ENCODE peak calls at places on chromosomes 12 and 14, in five cellular contexts. G, C, R, L and J are unnamed samples.
A peak's percentile ranks its signal among the peaks of the same experiment; 100 is the strongest.

GRCh38 chr12:5154091-5154490 is 110.4 kb downstream of the KCNA5 start:
- DNase-seq in C (no peak), G (no peak), L (no peak), R (no peak), J (peak; percentile 25)

GRCh38 chr12:1502441-1502785 is 92.0 kb downstream of the FBXL14 start:
- DNase-seq in R (no peak), G (no peak), L (no peak), C (no peak), J (no peak)

GRCh38 chr12:113766880-113767878 is 198.9 kb downstream of the RBM19 start:
- DNase-seq in L (no peak), R (no peak), C (no peak), G (peak; percentile 64), J (no peak)

GRCh38 chr14:31326111-31326510 is 94.2 kb downstream of the HEATR5A start:
- DNase-seq in L (no peak), R (no peak), G (no peak), C (no peak), J (no peak)

GRCh38 chr14:99524804-99525698 is 43.8 kb downstream of the CCNK start:
- DNase-seq in R (no peak), C (no peak), L (no peak), G (no peak), J (peak; percentile 57)

GRCh38 chr12:30706476-30706875 is 10.8 kb upstream of the IPO8 start:
- DNase-seq in R (no peak), L (no peak), G (no peak), C (no peak), J (no peak)

GRCh38 chr12:47249082-47249481 is 169.3 kb upstream of the AMIGO2 start:
- DNase-seq in C (no peak), R (no peak), G (no peak), L (no peak), J (no peak)

GRCh38 chr12:16349132-16349463 is 1.7 kb downstream of the MGST1 start:
- DNase-seq in C (no peak), L (peak; percentile 21), G (no peak), R (no peak), J (no peak)

GRCh38 chr12:132284071-132284492 is 45.3 kb downstream of the GALNT9 start:
- DNase-seq in L (no peak), G (no peak), C (no peak), R (no peak), J (no peak)

GRCh38 chr12:62998454-62998853 is 63.5 kb upstream of the PPM1H start:
- DNase-seq in G (no peak), C (no peak), L (no peak), R (no peak), J (no peak)

GRCh38 chr12:65113621-65114035 is 7.5 kb downstream of the WIF1 start:
- DNase-seq in G (no peak), R (no peak), C (no peak), L (no peak), J (no peak)

DNA sequence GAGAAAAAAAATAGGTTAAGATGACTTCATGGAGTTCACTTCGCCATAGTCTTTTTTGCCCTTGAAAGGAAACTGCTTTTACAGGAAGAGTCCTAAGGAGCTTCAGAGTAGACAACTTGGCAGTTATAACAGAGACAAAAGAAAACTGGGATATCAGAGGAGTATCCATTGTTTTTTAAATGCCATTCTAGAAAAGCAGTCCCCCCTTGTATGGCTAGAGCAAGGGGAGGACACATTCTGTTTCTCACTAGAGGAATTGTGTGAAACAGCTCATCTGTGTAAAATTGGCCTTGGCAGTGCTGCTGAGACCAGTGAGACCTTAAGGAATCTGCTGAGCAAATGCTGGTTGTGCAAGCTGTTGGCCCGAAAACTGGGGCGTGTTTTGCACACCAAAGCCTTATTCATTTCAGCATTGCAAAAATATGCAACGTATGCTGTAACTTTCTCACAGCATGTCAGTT is 128.0 kb downstream of the GPR135 start:
- DNase-seq in C (no peak), G (no peak), R (no peak), L (peak; percentile 27), J (no peak)
- H3K4me1 ChIP-seq in C (peaks cover 7% of the 10 kb centered on the region), G (no peaks in the 10 kb centered on the region), R (no peaks in the 10 kb centered on the region), L (peaks cover 35% of the 10 kb centered on the region), J (no peaks in the 10 kb centered on the region)

GRCh38 chr12:107317751-107318553 is 224.6 kb upstream of the CRY1 start:
- DNase-seq in R (peak; percentile 76), C (peak; percentile 8), G (peak; percentile 75), L (peak; percentile 77), J (peak; percentile 95)

GRCh38 chr12:107319536-107320030 is 226.2 kb upstream of the CRY1 start:
- DNase-seq in L (no peak), C (no peak), G (no peak), R (no peak), J (no peak)

GRCh38 chr12:107320031-107320928 is 226.9 kb upstream of the CRY1 start:
- DNase-seq in C (no peak), R (peak; percentile 64), G (no peak), L (peak; percentile 46), J (no peak)

GRCh38 chr12:107318804-107319535 is 225.6 kb upstream of the CRY1 start:
- DNase-seq in G (no peak), L (no peak), R (peak; percentile 6), C (no peak), J (peak; percentile 30)

GRCh38 chr12:107318554-107318803 is 225.1 kb upstream of the CRY1 start:
- DNase-seq in L (no peak), R (no peak), G (no peak), C (no peak), J (no peak)
- H3K4me1 ChIP-seq in L (no peaks in the 10 kb centered on the region), R (peaks cover 31% of the 10 kb centered on the region), G (no peaks in the 10 kb centered on the region), C (peaks cover 13% of the 10 kb centered on the region), J (no peaks in the 10 kb centered on the region)

GRCh38 chr14:105331575-105332351 is 17.2 kb downstream of the PACS2 start:
- DNase-seq in L (no peak), G (no peak), R (no peak), C (no peak), J (no peak)

GRCh38 chr14:105332352-105332874 is 17.9 kb downstream of the PACS2 start:
- DNase-seq in R (no peak), C (no peak), G (peak; percentile 98), L (no peak), J (peak; percentile 5)

GRCh38 chr14:105333613-105334364 is 19.2 kb downstream of the PACS2 start:
- DNase-seq in R (no peak), C (no peak), L (peak; percentile 22), G (peak; percentile 57), J (peak; percentile 9)

GRCh38 chr14:105334383-105335230 is 20.1 kb downstream of the PACS2 start:
- DNase-seq in C (no peak), L (peak; percentile 16), R (no peak), G (no peak), J (no peak)

GRCh38 chr14:105333020-105333490 is 18.5 kb downstream of the PACS2 start:
- DNase-seq in G (peak; percentile 60), R (no peak), C (no peak), L (peak; percentile 16), J (peak; percentile 18)
- H3K4me1 ChIP-seq in G (peaks cover 69% of the 10 kb centered on the region), R (peaks cover 13% of the 10 kb centered on the region), C (peaks cover 8% of the 10 kb centered on the region), L (peaks cover 38% of the 10 kb centered on the region), J (no peaks in the 10 kb centered on the region)

DNA sequence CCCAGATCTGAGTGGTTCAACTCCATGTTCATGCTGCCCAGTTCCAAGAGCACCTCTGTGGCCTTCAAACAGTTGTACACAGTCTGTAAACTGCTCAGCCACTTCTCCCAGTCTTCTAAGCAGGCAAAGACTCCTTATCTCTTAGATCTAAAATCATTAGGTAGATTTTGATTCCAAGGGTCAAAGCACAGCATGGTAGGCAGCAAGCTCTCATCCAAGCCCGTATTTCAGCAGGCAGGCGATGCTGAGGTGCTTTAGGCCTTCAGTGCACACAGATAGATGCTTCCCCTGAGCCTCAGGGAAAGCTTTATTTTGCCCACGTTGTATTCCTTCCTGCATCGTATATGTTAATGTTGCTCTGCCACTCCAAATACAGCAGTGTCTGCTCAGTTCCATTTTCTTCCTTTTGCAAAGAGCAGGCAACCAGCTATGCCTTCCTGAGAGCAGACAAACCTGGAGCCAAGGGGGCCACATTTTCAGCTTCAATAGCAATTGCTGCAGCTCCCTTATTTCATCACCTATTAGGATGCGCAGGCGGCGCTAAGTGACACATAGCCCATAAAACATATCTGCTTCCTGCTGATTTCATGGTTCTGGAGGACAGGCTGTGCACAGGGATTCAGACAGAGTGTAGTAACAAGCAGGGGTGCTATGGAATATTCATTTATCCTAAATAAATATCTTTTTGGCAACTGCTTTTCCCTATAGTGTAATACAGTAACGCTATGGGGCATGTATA is 67.5 kb downstream of the ETV6 start:
- DNase-seq in R (no peak), C (no peak), L (no peak), G (no peak), J (peak; percentile 18)
- H3K4me1 ChIP-seq in R (no peaks in the 10 kb centered on the region), C (peaks cover 9% of the 10 kb centered on the region), L (peaks cover 5% of the 10 kb centered on the region), G (no peaks in the 10 kb centered on the region), J (peaks cover 17% of the 10 kb centered on the region)

GRCh38 chr12:122413516-122414404 is 8.7 kb downstream of the CLIP1 start:
- DNase-seq in C (no peak), R (no peak), G (no peak), L (no peak), J (no peak)

GRCh38 chr12:122407208-122407607 is 15.3 kb downstream of the CLIP1 start:
- DNase-seq in G (no peak), R (no peak), C (no peak), L (no peak), J (no peak)

GRCh38 chr12:122411537-122411936 is 10.9 kb downstream of the CLIP1 start:
- DNase-seq in R (no peak), C (no peak), G (no peak), L (no peak), J (no peak)

GRCh38 chr12:122412851-122413433 is 9.5 kb downstream of the CLIP1 start:
- DNase-seq in G (no peak), C (no peak), R (no peak), L (no peak), J (no peak)
- H3K4me1 ChIP-seq in G (no peaks in the 10 kb centered on the region), C (no peaks in the 10 kb centered on the region), R (peaks cover 31% of the 10 kb centered on the region), L (peaks cover 10% of the 10 kb centered on the region), J (no peaks in the 10 kb centered on the region)

DNA sequence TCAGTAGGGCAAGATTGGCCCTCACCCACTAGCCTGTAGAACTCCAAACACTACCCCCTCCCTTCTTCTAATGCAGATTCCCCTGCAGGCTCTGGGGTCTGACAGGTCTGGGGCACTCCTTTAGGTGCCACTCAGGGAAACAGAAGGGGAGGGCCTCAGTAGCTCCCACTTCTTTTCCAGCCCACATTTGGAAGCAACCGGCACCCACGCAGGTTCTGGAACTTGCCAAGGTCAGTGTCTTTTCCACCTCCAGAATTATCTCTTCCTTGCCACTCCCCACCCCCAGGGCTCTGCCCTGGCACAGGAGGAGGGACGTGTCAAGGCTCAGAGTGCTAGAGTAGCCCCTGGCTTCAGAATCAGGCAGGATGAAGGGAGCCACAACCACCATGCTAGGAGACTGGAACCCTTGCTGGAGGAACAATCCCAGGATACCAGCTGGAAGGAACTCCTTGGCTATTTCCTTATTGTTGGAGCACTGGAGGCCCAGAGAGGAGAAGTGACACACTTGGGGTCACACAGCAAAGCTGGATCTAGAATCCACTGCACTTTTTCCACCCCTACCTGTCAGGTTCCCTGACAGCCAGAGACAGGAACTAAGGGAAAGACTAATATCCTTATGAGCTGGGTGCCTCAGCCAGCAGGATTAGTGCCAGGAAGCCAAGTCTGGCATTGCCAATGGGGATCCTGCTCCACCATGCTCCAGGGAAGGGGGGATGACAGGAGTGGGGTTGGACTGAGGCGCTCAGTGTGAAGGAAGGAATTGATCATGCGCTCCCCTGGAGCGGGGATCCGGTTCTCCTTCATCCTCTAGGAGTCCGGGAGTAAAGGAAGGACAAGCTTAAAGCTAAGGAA is 1.8 kb upstream of the FIGNL2 start:
- DNase-seq in C (no peak), R (no peak), L (no peak), G (no peak), J (no peak)
- H3K4me1 ChIP-seq in C (peaks cover 28% of the 10 kb centered on the region), R (peaks cover 13% of the 10 kb centered on the region), L (peaks cover 6% of the 10 kb centered on the region), G (no peaks in the 10 kb centered on the region), J (no peaks in the 10 kb centered on the region)